ENCODE peak calls at places on chromosomes 13 and 19, in eight cellular contexts. X is lower leg skin; Z is EL; L is stimulated activated CD4-positive, alpha-beta T cell treated with anti-CD3 and anti-CD28 coated beads, Interleukin-4, amount 100 ng/mL, for 1 hour; K is nucleus accumbens; F is neural crest cell; S is kidney epithelial cell; J is Daoy. T is an unnamed sample.

GRCh38 chr19:15324791-15325519 is 7.4 kb downstream of the BRD4 start:
- DNase-seq in X (no peak), Z (no peak), L (no peak), K (no peak), F (no peak), S (no peak), J (no peak), T (no peak)

GRCh38 chr13:99870541-99870940 is 101.0 kb downstream of the ZIC5 start:
- DNase-seq in X (no peak), Z (no peak), L (no peak), K (no peak), F (no peak), S (no peak), J (no peak), T (no peak)

GRCh38 chr13:26460652-26461051 is 96.8 kb upstream of the WASF3 start:
- DNase-seq in X (no peak), Z (peak), L (no peak), K (no peak), F (no peak), S (no peak), J (peak), T (no peak)

GRCh38 chr13:34249546-34249945 is 431.6 kb downstream of the RFC3 start:
- DNase-seq in X (no peak), Z (no peak), L (no peak), K (no peak), F (no peak), S (no peak), J (no peak), T (no peak)

GRCh38 chr19:53909471-53910169 is 542 bp downstream of the CACNG7 start:
- DNase-seq in X (no peak), Z (no peak), L (no peak), K (no peak), F (no peak), S (no peak), J (no peak), T (no peak)

GRCh38 chr13:107928762-107929161 is 286.6 kb downstream of the LIG4 start:
- DNase-seq in X (no peak), Z (no peak), L (no peak), K (no peak), F (no peak), S (no peak), J (no peak), T (no peak)

GRCh38 chr19:40599331-40600085 is 1.7 kb upstream of the LTBP4 start:
- DNase-seq in X (peak), Z (no peak), L (no peak), K (no peak), F (no peak), S (no peak), J (peak), T (no peak)

GRCh38 chr13:76974618-76974975 is 17.3 kb upstream of the CLN5 start:
- DNase-seq in X (no peak), Z (no peak), L (no peak), K (no peak), F (no peak), S (no peak), J (no peak), T (no peak)

GRCh38 chr13:48126944-48127814 is 32.3 kb upstream of the MED4 start:
- DNase-seq in X (no peak), Z (peak), L (no peak), K (no peak), F (no peak), S (peak), J (peak), T (peak)

GRCh38 chr13:110509971-110510786 is 51.3 kb downstream of the RAB20 start:
- DNase-seq in X (no peak), Z (peak), L (no peak), K (no peak), F (no peak), S (no peak), J (no peak), T (no peak)

GRCh38 chr19:23774156-23774971 is 15.7 kb upstream of the ZNF681 start:
- DNase-seq in X (peak), Z (no peak), L (no peak), K (no peak), F (no peak), S (no peak), J (no peak), T (no peak)

GRCh38 chr19:7789447-7789846 is 26.4 kb downstream of the CLEC4M start:
- DNase-seq in X (peak), Z (no peak), L (peak), K (no peak), F (no peak), S (no peak), J (no peak), T (no peak)

GRCh38 chr13:113754242-113754641 is 4.8 kb upstream of the TMEM255B start:
- DNase-seq in X (no peak), Z (no peak), L (no peak), K (no peak), F (no peak), S (no peak), J (no peak), T (no peak)

GRCh38 chr19:34145741-34146202 is 26.5 kb upstream of the LSM14A start:
- DNase-seq in X (no peak), Z (peak), L (peak), K (no peak), F (peak), S (no peak), J (peak), T (peak)

GRCh38 chr19:32750441-32751055 is 31.0 kb downstream of the TDRD12 start:
- DNase-seq in X (no peak), Z (no peak), L (no peak), K (no peak), F (no peak), S (no peak), J (no peak), T (no peak)

GRCh38 chr19:56253737-56254136 is 18.8 kb upstream of the EDDM13 start:
- DNase-seq in X (no peak), Z (peak), L (no peak), K (no peak), F (no peak), S (peak), J (peak), T (peak)

GRCh38 chr13:40170091-40170490 is 496.4 kb downstream of the FOXO1 start:
- DNase-seq in X (no peak), Z (no peak), L (no peak), K (no peak), F (no peak), S (no peak), J (no peak), T (no peak)

GRCh38 chr19:13930402-13930801 is 7.8 kb downstream of the PODNL1 start:
- DNase-seq in X (no peak), Z (no peak), L (no peak), K (no peak), F (no peak), S (no peak), J (no peak), T (no peak)

GRCh38 chr19:11539495-11540365 is 1.1 kb downstream of the CNN1 start:
- DNase-seq in X (no peak), Z (no peak), L (no peak), K (no peak), F (no peak), S (no peak), J (no peak), T (no peak)

GRCh38 chr19:6431891-6432290 is 1.7 kb downstream of the SLC25A41 start:
- DNase-seq in X (no peak), Z (no peak), L (no peak), K (no peak), F (no peak), S (no peak), J (no peak), T (no peak)

GRCh38 chr13:65985632-65986031 is 1244.5 kb downstream of the PCDH9 start:
- DNase-seq in X (no peak), Z (no peak), L (no peak), K (no peak), F (no peak), S (no peak), J (no peak), T (no peak)

GRCh38 chr13:68369739-68370138 is 1139.6 kb upstream of the PCDH9 start:
- DNase-seq in X (no peak), Z (no peak), L (no peak), K (no peak), F (no peak), S (peak), J (peak), T (no peak)

GRCh38 chr13:36904219-36904618 is 15.8 kb downstream of the SMAD9 start:
- DNase-seq in X (no peak), Z (no peak), L (no peak), K (no peak), F (no peak), S (no peak), J (no peak), T (no peak)

GRCh38 chr19:19259741-19260140 is 13.4 kb downstream of the TM6SF2 start:
- DNase-seq in X (no peak), Z (peak), L (no peak), K (no peak), F (no peak), S (no peak), J (peak), T (peak)

GRCh38 chr13:74000906-74001305 is 133.3 kb downstream of the KLF12 start:
- DNase-seq in X (no peak), Z (no peak), L (no peak), K (no peak), F (no peak), S (no peak), J (no peak), T (no peak)

GRCh38 chr19:11464333-11465265 is 16.2 kb downstream of the ELAVL3 start:
- DNase-seq in X (no peak), Z (no peak), L (no peak), K (no peak), F (no peak), S (no peak), J (no peak), T (no peak)

GRCh38 chr19:27805848-27806247 is 1407.1 kb downstream of the UQCRFS1 start:
- DNase-seq in X (no peak), Z (no peak), L (no peak), K (no peak), F (no peak), S (no peak), J (no peak), T (no peak)

GRCh38 chr13:98717891-98718290 is 34.6 kb downstream of the SLC15A1 start:
- DNase-seq in X (no peak), Z (no peak), L (no peak), K (no peak), F (no peak), S (no peak), J (no peak), T (no peak)

GRCh38 chr19:50814883-50815282 is 8.7 kb downstream of the KLK1 start:
- DNase-seq in X (no peak), Z (no peak), L (no peak), K (no peak), F (no peak), S (no peak), J (no peak), T (no peak)

GRCh38 chr13:97934590-97934989 is 18.9 kb upstream of the IPO5 start:
- DNase-seq in X (peak), Z (no peak), L (no peak), K (no peak), F (peak), S (no peak), J (no peak), T (peak)

GRCh38 chr19:56476671-56477428 is at the start of gene ZNF667:
- DNase-seq in X (no peak), Z (peak), L (peak), K (peak), F (no peak), S (peak), J (peak), T (peak)

GRCh38 chr19:10892256-10892655 is 20.9 kb downstream of the CARM1 start:
- DNase-seq in X (no peak), Z (no peak), L (no peak), K (no peak), F (no peak), S (no peak), J (no peak), T (no peak)

GRCh38 chr13:99655351-99656091 is 154.2 kb downstream of the TM9SF2 start:
- DNase-seq in X (no peak), Z (peak), L (peak), K (no peak), F (no peak), S (peak), J (peak), T (no peak)

T was measured in Ammon's horn.